ENCODE peak calls at places on chromosomes 13 and 19, in four cellular contexts. One of them, this sample, is unnamed. For H3K36me3, the result is how much of the 10 kb centered on the place peaks cover.

GRCh38 chr13:27455331-27455855 is 5.0 kb upstream of the MTIF3 start:
- DNase-seq in right lobe of liver: no peak
- DNase-seq in left lung: no peak
- DNase-seq in H7: peak
- DNase-seq in this sample: no peak

GRCh38 chr13:51760592-51760991 is 43.4 kb downstream of the DHRS12 start:
- DNase-seq in left lung: no peak
- DNase-seq in H7: no peak
- DNase-seq in right lobe of liver: no peak
- DNase-seq in this sample: no peak

GRCh38 chr19:42420055-42420544 is 7.1 kb downstream of the LIPE start:
- DNase-seq in right lobe of liver: peak
- DNase-seq in H7: peak
- DNase-seq in left lung: peak
- DNase-seq in this sample: peak

GRCh38 chr19:49808762-49809154 is 4.3 kb downstream of the FUZ start:
- DNase-seq in H7: peak
- DNase-seq in left lung: peak
- DNase-seq in right lobe of liver: peak
- DNase-seq in this sample: peak

GRCh38 chr19:6060600-6061391 is 49.5 kb downstream of the RFX2 start:
- DNase-seq in H7: peak
- DNase-seq in left lung: no peak
- DNase-seq in right lobe of liver: no peak
- DNase-seq in this sample: no peak

GRCh38 chr13:30303269-30303668 is 4.1 kb downstream of the KATNAL1 start:
- DNase-seq in right lobe of liver: no peak
- DNase-seq in left lung: no peak
- DNase-seq in H7: no peak
- DNase-seq in this sample: no peak

GRCh38 chr13:29758591-29759114 is 91.8 kb downstream of the UBL3 start:
- DNase-seq in H7: no peak
- DNase-seq in left lung: peak
- DNase-seq in right lobe of liver: peak
- DNase-seq in this sample: peak

GRCh38 chr13:112333756-112334543 is 42.2 kb upstream of the SPACA7 start:
- DNase-seq in H7: no peak
- DNase-seq in right lobe of liver: no peak
- DNase-seq in left lung: no peak
- DNase-seq in this sample: no peak

GRCh38 chr13:38866649-38867048 is 124.0 kb downstream of the STOML3 start:
- DNase-seq in left lung: no peak
- DNase-seq in right lobe of liver: no peak
- DNase-seq in H7: no peak
- DNase-seq in this sample: no peak

GRCh38 chr13:69545500-69546025 is 562.1 kb upstream of the ATXN8OS start:
- DNase-seq in right lobe of liver: no peak
- DNase-seq in H7: no peak
- DNase-seq in left lung: no peak
- DNase-seq in this sample: no peak

GRCh38 chr13:49315036-49315565 is 67.4 kb downstream of the CDADC1 start:
- DNase-seq in right lobe of liver: no peak
- DNase-seq in left lung: no peak
- DNase-seq in H7: no peak
- DNase-seq in this sample: no peak
- H3K4me3 ChIP-seq in right lobe of liver: no peak
- H3K4me3 ChIP-seq in left lung: no peak
- H3K4me3 ChIP-seq in H7: no peak
- H3K4me3 ChIP-seq in this sample: no peak

DNA sequence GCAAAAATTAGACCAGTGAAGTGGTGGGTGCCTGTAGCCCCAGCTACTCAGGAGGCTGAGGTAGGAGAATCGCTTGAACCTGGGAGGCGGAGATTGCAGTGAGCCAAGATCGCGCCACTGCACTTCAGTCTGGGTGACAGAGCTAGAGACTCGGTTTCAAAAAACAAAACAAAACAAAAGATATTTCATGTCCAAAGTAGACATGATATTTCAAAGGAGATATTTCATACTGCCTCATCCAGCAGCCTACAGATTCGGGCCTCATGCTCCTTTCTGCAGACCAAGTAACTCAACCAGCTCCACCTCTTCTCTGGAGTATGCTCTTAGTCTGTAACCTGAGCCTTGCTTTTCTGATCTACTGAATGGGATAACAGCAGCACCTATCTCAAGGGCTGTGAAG is 15.0 kb downstream of the ZC3H4 start:
- DNase-seq in right lobe of liver: no peak
- DNase-seq in H7: no peak
- DNase-seq in left lung: no peak
- DNase-seq in this sample: no peak
- H3K36me3 ChIP-seq in right lobe of liver: under half
- H3K36me3 ChIP-seq in H7: under half
- H3K36me3 ChIP-seq in left lung: under half
- H3K36me3 ChIP-seq in this sample: under half

GRCh38 chr19:46963093-46963734 is 56.4 kb upstream of the NPAS1 start:
- DNase-seq in left lung: no peak
- DNase-seq in H7: no peak
- DNase-seq in right lobe of liver: no peak
- DNase-seq in this sample: no peak
- H3K4me3 ChIP-seq in left lung: no peak
- H3K4me3 ChIP-seq in H7: no peak
- H3K4me3 ChIP-seq in right lobe of liver: no peak
- H3K4me3 ChIP-seq in this sample: no peak

GRCh38 chr13:110436276-110436675 is 125.2 kb downstream of the RAB20 start:
- DNase-seq in H7: no peak
- DNase-seq in left lung: no peak
- DNase-seq in right lobe of liver: no peak
- DNase-seq in this sample: no peak

GRCh38 chr13:110440946-110441731 is 120.4 kb downstream of the RAB20 start:
- DNase-seq in right lobe of liver: no peak
- DNase-seq in left lung: no peak
- DNase-seq in H7: no peak
- DNase-seq in this sample: peak

GRCh38 chr13:110438211-110438610 is 123.3 kb downstream of the RAB20 start:
- DNase-seq in right lobe of liver: no peak
- DNase-seq in left lung: no peak
- DNase-seq in H7: no peak
- DNase-seq in this sample: no peak

GRCh38 chr13:110436786-110437370 is 124.6 kb downstream of the RAB20 start:
- DNase-seq in H7: no peak
- DNase-seq in right lobe of liver: no peak
- DNase-seq in left lung: no peak
- DNase-seq in this sample: no peak

DNA sequence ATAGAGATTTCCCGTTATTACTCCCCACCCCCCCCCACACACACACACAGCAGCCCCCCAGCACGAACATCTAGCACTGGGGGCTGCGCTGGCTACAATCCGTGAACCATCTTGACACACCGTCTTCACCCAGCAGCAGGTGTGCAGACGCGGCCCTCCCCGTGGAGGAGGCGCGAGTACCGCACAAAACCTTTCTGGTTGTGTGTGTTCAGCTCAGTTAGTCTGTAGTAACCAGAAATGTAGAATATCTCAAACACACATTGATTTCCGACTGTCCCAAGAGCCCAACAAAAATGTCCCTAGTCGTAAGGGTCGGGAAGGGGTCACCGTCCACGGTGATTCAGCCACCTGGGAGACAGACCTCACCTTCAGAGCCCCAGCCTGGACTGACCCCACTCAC is 122.7 kb downstream of the RAB20 start:
- DNase-seq in right lobe of liver: no peak
- DNase-seq in left lung: no peak
- DNase-seq in H7: no peak
- DNase-seq in this sample: no peak
- H3K36me3 ChIP-seq in right lobe of liver: under half
- H3K36me3 ChIP-seq in left lung: under half
- H3K36me3 ChIP-seq in H7: under half
- H3K36me3 ChIP-seq in this sample: under half

GRCh38 chr19:58469241-58470013 is 2.5 kb downstream of the ZNF324 start:
- DNase-seq in left lung: no peak
- DNase-seq in right lobe of liver: no peak
- DNase-seq in H7: no peak
- DNase-seq in this sample: no peak

GRCh38 chr19:58468216-58468839 is 1.4 kb downstream of the ZNF324 start:
- DNase-seq in right lobe of liver: no peak
- DNase-seq in H7: peak
- DNase-seq in left lung: no peak
- DNase-seq in this sample: no peak

GRCh38 chr19:58471736-58472135 is 4.4 kb upstream of the ZNF446 start:
- DNase-seq in H7: no peak
- DNase-seq in right lobe of liver: no peak
- DNase-seq in left lung: no peak
- DNase-seq in this sample: no peak

GRCh38 chr19:58466089-58466759 is 656 bp upstream of the ZNF324 start:
- DNase-seq in right lobe of liver: no peak
- DNase-seq in left lung: no peak
- DNase-seq in H7: peak
- DNase-seq in this sample: no peak

GRCh38 chr19:58466760-58467589 is at the start of gene ZNF324:
- DNase-seq in left lung: peak
- DNase-seq in H7: peak
- DNase-seq in right lobe of liver: peak
- DNase-seq in this sample: peak
- H3K4me3 ChIP-seq in left lung: peak
- H3K4me3 ChIP-seq in H7: peak
- H3K4me3 ChIP-seq in right lobe of liver: peak
- H3K4me3 ChIP-seq in this sample: peak

DNA sequence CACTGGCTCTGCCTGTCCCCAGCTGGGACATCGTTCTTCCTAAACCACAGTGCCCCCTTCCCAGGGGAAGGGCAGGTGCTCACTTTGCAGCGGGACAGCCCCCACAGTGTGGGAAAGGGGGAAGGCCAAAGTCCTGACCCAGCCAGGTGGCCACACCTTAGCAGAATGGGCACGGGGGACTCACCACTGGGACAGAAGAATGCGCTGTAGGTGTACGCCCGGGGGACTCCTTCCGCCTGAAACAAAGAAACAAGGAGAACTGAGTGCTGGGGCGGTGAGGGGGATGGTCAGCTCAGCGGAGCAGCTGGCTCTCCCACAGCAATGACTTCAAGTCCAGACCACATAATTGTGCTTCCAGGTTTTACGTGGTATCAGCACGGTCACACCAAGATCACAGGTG is 49.4 kb downstream of the F2RL3 start:
- DNase-seq in H7: no peak
- DNase-seq in right lobe of liver: no peak
- DNase-seq in left lung: no peak
- DNase-seq in this sample: no peak
- H3K36me3 ChIP-seq in H7: under half
- H3K36me3 ChIP-seq in right lobe of liver: under half
- H3K36me3 ChIP-seq in left lung: under half
- H3K36me3 ChIP-seq in this sample: under half